ENCODE peak calls at places on chromosomes 2 and 18, in six cellular contexts. Q is ascending aorta, X is lower leg skin, H is mucosa of descending colon, P is heart right ventricle, O is GM23248. R is an unnamed sample.

GRCh38 chr18:33581816-33582215 is 3.8 kb downstream of the ASXL3 start:
- DNase-seq in Q (no peak), X (no peak), H (no peak), P (peak), O (no peak), R (no peak)

GRCh38 chr2:2328847-2329246 is 2.2 kb downstream of the MYT1L start:
- DNase-seq in Q (no peak), X (no peak), H (no peak), P (no peak), O (peak), R (no peak)

GRCh38 chr18:30234755-30235154 is 807.8 kb downstream of the DSC3 start:
- DNase-seq in Q (no peak), X (no peak), H (no peak), P (no peak), O (no peak), R (no peak)

GRCh38 chr2:64405476-64406406 is 48.2 kb upstream of the LGALSL start:
- DNase-seq in Q (no peak), X (peak), H (peak), P (no peak), O (peak), R (peak)

GRCh38 chr2:18834341-18834740 is 245.0 kb upstream of the NT5C1B start:
- DNase-seq in Q (no peak), X (no peak), H (no peak), P (no peak), O (peak), R (no peak)

GRCh38 chr18:72868666-72869661 is 1.2 kb upstream of the NETO1 start:
- DNase-seq in Q (no peak), X (peak), H (no peak), P (no peak), O (no peak), R (no peak)

GRCh38 chr2:24080721-24081120 is 3.9 kb downstream of the TP53I3 start:
- DNase-seq in Q (no peak), X (no peak), H (no peak), P (no peak), O (no peak), R (no peak)

GRCh38 chr2:135585586-135585985 is 54.3 kb downstream of the R3HDM1 start:
- DNase-seq in Q (no peak), X (no peak), H (no peak), P (no peak), O (peak), R (no peak)

GRCh38 chr18:58015045-58015444 is 29.0 kb upstream of the NEDD4L start:
- DNase-seq in Q (no peak), X (no peak), H (no peak), P (no peak), O (no peak), R (no peak)

GRCh38 chr2:19643117-19643518 is 258.7 kb downstream of the TTC32 start:
- DNase-seq in Q (no peak), X (no peak), H (no peak), P (no peak), O (no peak), R (no peak)

GRCh38 chr2:28137221-28137620 is 246.7 kb downstream of the BABAM2 start:
- DNase-seq in Q (no peak), X (no peak), H (no peak), P (peak), O (peak), R (peak)

GRCh38 chr2:55742996-55743395 is 49.4 kb upstream of the PNPT1 start:
- DNase-seq in Q (no peak), X (no peak), H (no peak), P (no peak), O (no peak), R (no peak)

GRCh38 chr2:172323256-172323655 is 104.1 kb upstream of the ITGA6 start:
- DNase-seq in Q (no peak), X (peak), H (no peak), P (no peak), O (peak), R (no peak)

GRCh38 chr2:121536347-121536746 is 5.7 kb downstream of the RNU4ATAC start:
- DNase-seq in Q (no peak), X (no peak), H (no peak), P (no peak), O (no peak), R (no peak)

GRCh38 chr2:9004338-9005204 is 1.1 kb upstream of the MBOAT2 start:
- DNase-seq in Q (no peak), X (no peak), H (no peak), P (no peak), O (peak), R (no peak)

GRCh38 chr2:29072251-29072650 is 2.1 kb downstream of the PCARE start:
- DNase-seq in Q (no peak), X (peak), H (no peak), P (no peak), O (no peak), R (no peak)

GRCh38 chr2:105910497-105911238 is 166.0 kb downstream of the NCK2 start:
- DNase-seq in Q (no peak), X (peak), H (no peak), P (no peak), O (no peak), R (no peak)

GRCh38 chr2:205763708-205764501 is 81.6 kb downstream of the NRP2 start:
- DNase-seq in Q (no peak), X (peak), H (peak), P (peak), O (peak), R (peak)

GRCh38 chr2:96089356-96090180 is 26.8 kb downstream of the ADRA2B start:
- DNase-seq in Q (no peak), X (peak), H (peak), P (peak), O (no peak), R (no peak)

GRCh38 chr2:11998218-11998617 is 251.8 kb downstream of the LPIN1 start:
- DNase-seq in Q (no peak), X (no peak), H (no peak), P (no peak), O (peak), R (peak)

GRCh38 chr18:26650310-26651285 is 102.2 kb upstream of the KCTD1 start:
- DNase-seq in Q (no peak), X (no peak), H (no peak), P (no peak), O (no peak), R (no peak)

GRCh38 chr18:12929477-12930083 is 18.2 kb upstream of the SEH1L start:
- DNase-seq in Q (no peak), X (no peak), H (no peak), P (no peak), O (no peak), R (no peak)

GRCh38 chr2:101515512-101515911 is 40.6 kb upstream of the RFX8 start:
- DNase-seq in Q (no peak), X (no peak), H (no peak), P (peak), O (peak), R (no peak)

GRCh38 chr2:230586328-230586982 is 126.2 kb upstream of the CAB39 start:
- DNase-seq in Q (no peak), X (no peak), H (no peak), P (no peak), O (no peak), R (no peak)

GRCh38 chr2:121530210-121530562 is 494 bp upstream of the RNU4ATAC start:
- DNase-seq in Q (no peak), X (peak), H (peak), P (peak), O (peak), R (no peak)

GRCh38 chr2:74399785-74400184 is 19.7 kb upstream of the DCTN1 start:
- DNase-seq in Q (no peak), X (no peak), H (no peak), P (no peak), O (peak), R (no peak)

GRCh38 chr2:3741372-3741771 is 38.0 kb downstream of the DCDC2C start:
- DNase-seq in Q (no peak), X (peak), H (no peak), P (no peak), O (no peak), R (no peak)

GRCh38 chr2:168030862-168031624 is 216.4 kb downstream of the STK39 start:
- DNase-seq in Q (no peak), X (no peak), H (no peak), P (no peak), O (peak), R (peak)

GRCh38 chr18:457120-457519 is 43.4 kb downstream of the COLEC12 start:
- DNase-seq in Q (no peak), X (no peak), H (no peak), P (peak), O (peak), R (peak)

GRCh38 chr2:128617661-128618060 is 299.0 kb upstream of the HS6ST1 start:
- DNase-seq in Q (no peak), X (no peak), H (peak), P (no peak), O (no peak), R (no peak)
- H3K4me3 ChIP-seq in Q (no peak), X (no peak), H (no peak), P (no peak), O (no peak), R (no peak)

GRCh38 chr2:241550616-241551580 is 7.6 kb upstream of the BOK start:
- DNase-seq in Q (no peak), X (no peak), H (no peak), P (no peak), O (no peak), R (no peak)
- H3K4me3 ChIP-seq in Q (no peak), X (no peak), H (no peak), P (no peak), O (no peak), R (no peak)

GRCh38 chr2:52934354-52934898 is 833.2 kb upstream of the CHAC2 start:
- DNase-seq in Q (no peak), X (no peak), H (no peak), P (no peak), O (peak), R (no peak)
- H3K4me3 ChIP-seq in Q (no peak), X (no peak), H (no peak), P (no peak), O (no peak), R (no peak)

DNA sequence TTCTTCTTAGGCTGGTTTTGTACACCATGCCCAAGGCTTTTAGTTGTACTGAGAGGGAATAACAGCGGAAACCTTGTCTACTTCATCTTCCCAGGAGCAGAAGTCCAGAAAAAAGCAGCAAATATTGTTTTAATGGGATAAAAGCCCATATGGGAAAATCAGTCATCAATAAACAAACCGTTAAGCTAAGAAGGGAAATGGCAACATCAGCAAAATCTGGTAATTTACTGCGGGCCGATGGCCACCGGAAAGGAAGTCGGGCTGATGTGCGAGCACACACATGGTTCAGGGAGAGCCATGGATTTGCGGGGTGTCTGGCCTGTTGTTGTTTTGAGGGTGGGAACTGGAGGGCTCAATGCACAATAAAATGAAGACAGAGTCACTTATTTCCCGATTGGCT is 300.7 kb upstream of the RAB6C start:
- DNase-seq in Q (no peak), X (no peak), H (no peak), P (no peak), O (no peak), R (no peak)
- H3K4me3 ChIP-seq in Q (no peak), X (no peak), H (no peak), P (no peak), O (no peak), R (no peak)